ENCODE peak calls at places on chromosomes 12 and 14, in six cellular contexts. I is NCI-H69, C is NCI-H446 treated with DMSO at 0.1 percent for 48 hours, U is spleen, T is activated T-helper 1 cell treated with Interleukin-2 at 50 U/mL for 16 hours, X is IMR-90. N is an unnamed sample.

GRCh38 chr12:49784756-49785409 is 43.3 kb downstream of the NCKAP5L start:
- DNase-seq in U (no peak), X (peak; percentile 67), I (no peak), C (no peak), T (no peak), N (no peak)

GRCh38 chr12:85457026-85457425 is 177.0 kb downstream of the ALX1 start:
- DNase-seq in T (no peak), I (no peak), C (no peak), U (no peak), X (no peak), N (no peak)

GRCh38 chr14:61397607-61398006 is 76.2 kb downstream of the PRKCH start:
- DNase-seq in I (no peak), C (no peak), X (no peak), T (no peak), U (no peak), N (no peak)

GRCh38 chr12:2341871-2342270 is 289.1 kb downstream of the CACNA1C start:
- DNase-seq in I (no peak), C (no peak), X (peak; percentile 89), T (no peak), U (no peak), N (no peak)

GRCh38 chr14:31414190-31414833 is 6.0 kb downstream of the HEATR5A start:
- DNase-seq in X (peak; percentile 30), U (no peak), T (no peak), I (no peak), C (no peak), N (no peak)

GRCh38 chr14:35335388-35336092 is 43.4 kb downstream of the PSMA6 start:
- DNase-seq in U (no peak), C (no peak), T (no peak), X (no peak), I (peak; percentile 59), N (peak; percentile 71)

GRCh38 chr14:90061849-90062794 is at the start of gene KCNK13:
- DNase-seq in U (no peak), C (no peak), X (no peak), I (peak; percentile 98), T (no peak), N (no peak)

GRCh38 chr12:10982244-10982643 is 4.5 kb downstream of the TAS2R50 start:
- DNase-seq in X (no peak), C (no peak), I (no peak), T (no peak), U (no peak), N (no peak)

GRCh38 chr12:52403561-52403960 is 2.6 kb downstream of the KRT82 start:
- DNase-seq in U (peak; percentile 67), C (no peak), T (no peak), I (no peak), X (no peak), N (no peak)

GRCh38 chr12:95909871-95910270 is 32.5 kb downstream of the CCDC38 start:
- DNase-seq in C (no peak), U (no peak), X (no peak), T (no peak), I (no peak), N (no peak)

GRCh38 chr14:34179723-34180122 is 228.8 kb upstream of the EGLN3 start:
- DNase-seq in C (no peak), T (no peak), X (no peak), U (no peak), I (peak; percentile 66), N (no peak)

GRCh38 chr14:93980464-93981201 is 4.3 kb upstream of the ASB2 start:
- DNase-seq in U (no peak), T (no peak), I (no peak), X (peak; percentile 74), C (peak; percentile 77), N (no peak)

N was measured in upper lobe of right lung.